ENCODE peak calls at places on chromosomes 3 and 15, in eight cellular contexts. D is T-cell; G is stomach; T is psoas muscle; H is stimulated activated naive CD8-positive, alpha-beta T cell treated with anti-CD3 and anti-CD28 coated beads, Interleukin-15, Interleukin-2, amounts not matched to agents 100 U/mL and 50 U/mL, for 24 hours; R is activated naive CD8-positive, alpha-beta T cell treated with anti-CD3 and anti-CD28 coated beads for 36 hours; M is RPMI7951; V is Karpas-422. P is an unnamed sample.

GRCh38 chr3:194277547-194278091 is 73.5 kb downstream of the CPN2 start:
- DNase-seq in D (no peak), G (no peak), T (peak; percentile 71), H (no peak), R (no peak), M (peak; percentile 86), V (no peak), P (no peak)

GRCh38 chr3:133506215-133506901 is 67.1 kb upstream of the CDV3 start:
- DNase-seq in D (peak; percentile 5), G (no peak), T (no peak), H (peak; percentile 20), R (no peak), M (peak; percentile 36), V (peak; percentile 63), P (peak; percentile 62)

GRCh38 chr15:38367476-38367875 is 86.5 kb upstream of the FAM98B start:
- DNase-seq in D (no peak), G (no peak), T (no peak), H (no peak), R (no peak), M (no peak), V (no peak), P (no peak)

GRCh38 chr3:100730524-100730923 is 21.2 kb downstream of the TFG start:
- DNase-seq in D (no peak), G (no peak), T (no peak), H (no peak), R (no peak), M (no peak), V (no peak), P (no peak)

GRCh38 chr15:39110746-39111145 is 470.1 kb upstream of the THBS1 start:
- DNase-seq in D (no peak), G (no peak), T (no peak), H (no peak), R (no peak), M (peak; percentile 73), V (no peak), P (no peak)

GRCh38 chr3:59212128-59212764 is 162.4 kb upstream of the CFAP20DC start:
- DNase-seq in D (no peak), G (no peak), T (no peak), H (no peak), R (no peak), M (peak; percentile 64), V (peak; percentile 77), P (peak; percentile 22)

GRCh38 chr3:141308588-141309218 is 59.6 kb upstream of the ZBTB38 start:
- DNase-seq in D (no peak), G (peak; percentile 65), T (peak; percentile 40), H (no peak), R (no peak), M (peak; percentile 54), V (no peak), P (no peak)

GRCh38 chr15:68599560-68600071 is 20.8 kb downstream of the CORO2B start:
- DNase-seq in D (no peak), G (no peak), T (no peak), H (no peak), R (no peak), M (peak; percentile 96), V (peak; percentile 59), P (no peak)

GRCh38 chr15:32878342-32878741 is 160.5 kb downstream of the GREM1 start:
- DNase-seq in D (no peak), G (no peak), T (no peak), H (no peak), R (no peak), M (no peak), V (peak; percentile 7), P (no peak)

GRCh38 chr3:52857108-52857507 is 22.3 kb upstream of the MUSTN1 start:
- DNase-seq in D (no peak), G (no peak), T (no peak), H (no peak), R (no peak), M (no peak), V (no peak), P (no peak)

GRCh38 chr3:49357466-49358216 is 512 bp downstream of the GPX1 start:
- DNase-seq in D (peak; percentile 24), G (peak; percentile 49), T (peak; percentile 62), H (peak; percentile 57), R (peak; percentile 62), M (peak; percentile 31), V (peak; percentile 52), P (peak; percentile 62)

GRCh38 chr3:122498152-122498551 is 16.6 kb downstream of the KPNA1 start:
- DNase-seq in D (no peak), G (no peak), T (no peak), H (no peak), R (no peak), M (no peak), V (no peak), P (no peak)

P was measured in activated CD8-positive, alpha-beta T cell treated with anti-CD3 and anti-CD28 coated beads, Interleukin-2, amount 10 ng/mL, durations not matched to agents 7 days and 5 days.